ENCODE peak calls at places on chromosomes 3 and 15, in five cellular contexts. O is GM12878, G is HCT116, C is sigmoid colon, N is breast epithelium. V is an unnamed sample.

GRCh38 chr3:17912011-17912760 is 169.8 kb upstream of the TBC1D5 start:
- DNase-seq in O (no peak), G (no peak), C (no peak), N (no peak), V (no peak)

GRCh38 chr3:147407495-147408179 is 1.3 kb upstream of the ZIC4 start:
- DNase-seq in O (no peak), G (no peak), C (no peak), N (no peak), V (no peak)

GRCh38 chr3:8499181-8499611 is 2.4 kb upstream of the LMCD1 start:
- DNase-seq in O (no peak), G (no peak), C (no peak), N (no peak), V (no peak)

GRCh38 chr3:69864141-69864540 is 124.9 kb downstream of the MITF start:
- DNase-seq in O (no peak), G (no peak), C (no peak), N (no peak), V (no peak)

GRCh38 chr15:42090781-42091180 is 3.6 kb downstream of the PLA2G4D start:
- DNase-seq in O (no peak), G (no peak), C (no peak), N (no peak), V (no peak)

GRCh38 chr15:41423979-41424659 is 7.2 kb downstream of the RTF1 start:
- DNase-seq in O (peak; percentile 44), G (no peak), C (no peak), N (no peak), V (no peak)

GRCh38 chr3:105829879-105830622 is 38.8 kb downstream of the CBLB start:
- DNase-seq in O (no peak), G (no peak), C (no peak), N (no peak), V (no peak)

GRCh38 chr15:98904466-98905048 is 103.0 kb downstream of the PGPEP1L start:
- DNase-seq in O (no peak), G (peak; percentile 18), C (peak; percentile 60), N (no peak), V (no peak)

GRCh38 chr15:39499701-39500100 is 81.2 kb upstream of the THBS1 start:
- DNase-seq in O (no peak), G (no peak), C (no peak), N (no peak), V (no peak)

GRCh38 chr3:196585044-196585757 is 16.7 kb downstream of the FBXO45 start:
- DNase-seq in O (no peak), G (no peak), C (no peak), N (no peak), V (no peak)

GRCh38 chr3:47006145-47006651 is 26.7 kb downstream of the NBEAL2 start:
- DNase-seq in O (no peak), G (no peak), C (no peak), N (peak; percentile 28), V (no peak)

GRCh38 chr15:78018445-78018844 is 59.1 kb downstream of the TBC1D2B start:
- DNase-seq in O (no peak), G (no peak), C (no peak), N (no peak), V (no peak)

GRCh38 chr3:185959609-185960517 is 22.0 kb upstream of the TRA2B start:
- DNase-seq in O (no peak), G (no peak), C (no peak), N (no peak), V (no peak)

GRCh38 chr15:50281427-50281826 is 15.9 kb upstream of the HDC start:
- DNase-seq in O (no peak), G (no peak), C (no peak), N (no peak), V (no peak)

GRCh38 chr15:30928076-30928475 is 24.4 kb downstream of the FAN1 start:
- DNase-seq in O (no peak), G (no peak), C (no peak), N (no peak), V (no peak)

GRCh38 chr15:60553163-60553562 is 74.2 kb upstream of the ICE2 start:
- DNase-seq in O (no peak), G (no peak), C (no peak), N (no peak), V (no peak)

GRCh38 chr15:79878078-79878705 is 18.6 kb downstream of the MTHFS start:
- DNase-seq in O (no peak), G (peak; percentile 28), C (no peak), N (no peak), V (no peak)

GRCh38 chr3:67648701-67649100 is 5.7 kb downstream of the SUCLG2 start:
- DNase-seq in O (no peak), G (no peak), C (no peak), N (no peak), V (no peak)

DNA sequence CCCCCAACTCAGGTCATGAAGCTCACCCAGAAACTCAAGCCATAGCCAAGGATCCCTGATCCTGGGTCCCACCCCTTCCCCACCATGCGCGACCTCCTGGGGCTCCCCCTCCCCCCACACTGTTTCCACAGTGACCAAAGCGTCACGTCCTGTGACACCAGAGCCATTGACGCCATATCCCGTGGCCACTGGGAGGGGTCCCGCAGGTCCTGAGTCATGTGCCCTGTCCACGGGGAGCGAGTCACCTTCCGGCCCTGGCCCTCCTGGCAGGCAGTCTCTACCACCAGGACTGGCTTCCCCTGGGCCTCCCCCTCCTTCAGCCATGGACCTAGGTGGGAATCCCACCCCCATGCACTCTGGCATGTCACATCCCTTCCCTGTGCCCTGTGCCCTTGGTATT is 15.6 kb downstream of the SEMA3F start:
- DNase-seq in O (no peak), G (no peak), C (no peak), N (no peak), V (no peak)
- TF ChIP-seq POLR2AphosphoS5 in O (no peak), G (no peak), C (peak; percentile 42), N (peak; percentile 69), V (no peak)

GRCh38 chr3:129607391-129608068 is 1.1 kb upstream of the PLXND1 start:
- DNase-seq in O (no peak), G (no peak), C (no peak), N (no peak), V (no peak)
- H3K4me1 ChIP-seq in O (no peaks in the 10 kb centered on the region), G (peaks cover 60% of the 10 kb centered on the region), C (peaks cover 41% of the 10 kb centered on the region), N (peaks cover 12% of the 10 kb centered on the region), V (peaks cover 50% of the 10 kb centered on the region)

GRCh38 chr3:194768586-194768985 is 82.9 kb downstream of the FAM43A start:
- DNase-seq in O (no peak), G (no peak), C (no peak), N (no peak), V (no peak)

GRCh38 chr3:194772241-194773000 is 86.7 kb downstream of the FAM43A start:
- DNase-seq in O (no peak), G (no peak), C (no peak), N (no peak), V (no peak)

GRCh38 chr3:194766845-194767244 is 81.2 kb downstream of the FAM43A start:
- DNase-seq in O (no peak), G (no peak), C (no peak), N (no peak), V (no peak)

GRCh38 chr3:194767430-194768207 is 81.9 kb downstream of the FAM43A start:
- DNase-seq in O (no peak), G (no peak), C (no peak), N (no peak), V (no peak)

DNA sequence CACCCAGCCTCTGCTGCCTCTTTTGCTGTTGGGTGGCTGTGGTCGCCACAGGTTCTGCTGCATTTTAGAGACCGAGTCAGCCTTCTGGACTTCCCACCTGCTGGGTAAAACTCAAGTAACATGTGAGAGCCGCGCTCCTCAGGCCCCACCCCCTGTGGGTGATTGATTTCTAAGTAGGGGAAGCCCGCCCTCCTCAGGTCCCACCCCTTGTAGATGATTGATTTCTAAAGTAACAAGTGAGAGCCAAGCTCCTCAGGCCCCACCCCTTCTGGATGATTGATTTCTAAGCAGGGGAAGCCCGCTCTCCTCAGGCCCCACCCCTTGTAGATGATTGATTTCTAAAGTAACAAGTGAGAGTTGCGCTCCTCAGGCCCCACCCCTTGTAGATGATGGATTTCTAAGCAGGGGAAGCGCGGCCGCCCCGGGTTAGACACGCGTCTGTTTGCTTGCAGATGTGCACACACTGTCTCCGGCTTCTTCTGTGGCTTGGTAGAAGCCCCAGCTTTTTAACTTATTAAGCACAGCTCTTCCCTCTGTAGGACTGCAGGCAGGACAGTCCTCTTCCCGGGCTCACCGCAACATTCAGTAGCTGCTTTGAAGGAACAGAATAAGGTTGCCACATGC is 83.4 kb downstream of the FAM43A start:
- DNase-seq in O (peak; percentile 86), G (peak; percentile 97), C (peak; percentile 98), N (peak; percentile 90), V (peak; percentile 94)
- TF ChIP-seq POLR2AphosphoS5 in O (no peak), G (peak; percentile 83), C (peak; percentile 39), N (no peak), V (peak; percentile 74)

GRCh38 chr15:33067456-33067855 is 127.1 kb downstream of the FMN1 start:
- DNase-seq in O (no peak), G (no peak), C (no peak), N (no peak), V (no peak)

GRCh38 chr15:33068007-33068441 is 126.5 kb downstream of the FMN1 start:
- DNase-seq in O (no peak), G (no peak), C (peak; percentile 74), N (peak; percentile 65), V (no peak)

GRCh38 chr15:33066584-33066983 is 127.9 kb downstream of the FMN1 start:
- DNase-seq in O (no peak), G (no peak), C (no peak), N (no peak), V (no peak)

GRCh38 chr15:33069161-33069560 is 125.4 kb downstream of the FMN1 start:
- DNase-seq in O (no peak), G (no peak), C (no peak), N (no peak), V (no peak)

DNA sequence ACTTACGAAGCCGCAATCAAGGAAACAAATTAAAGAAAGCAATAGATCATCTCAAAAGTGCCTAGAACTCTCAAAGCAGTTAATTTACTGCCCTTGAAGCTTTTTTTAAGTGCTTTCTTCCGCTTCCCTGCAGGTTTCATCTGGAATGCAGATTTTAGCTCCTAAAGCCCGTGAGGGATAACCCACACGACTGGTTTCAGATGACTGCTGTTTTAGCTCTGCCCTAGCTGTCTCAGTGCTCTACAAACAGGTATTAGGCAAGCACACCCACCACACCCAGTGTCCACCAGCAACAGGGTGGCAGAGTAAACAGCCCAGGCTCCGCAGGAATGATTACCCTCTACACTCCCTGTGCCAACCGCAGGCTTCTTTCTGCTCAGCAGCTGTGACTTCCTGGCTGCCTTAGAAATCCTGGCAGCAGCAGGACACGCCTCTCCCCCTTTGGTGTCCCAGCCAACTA is 126.0 kb downstream of the FMN1 start:
- DNase-seq in O (no peak), G (no peak), C (no peak), N (peak; percentile 76), V (no peak)
- H3K4me1 ChIP-seq in O (no peaks in the 10 kb centered on the region), G (peaks cover 18% of the 10 kb centered on the region), C (peaks cover 8% of the 10 kb centered on the region), N (peaks cover 4% of the 10 kb centered on the region), V (peaks cover 9% of the 10 kb centered on the region)

GRCh38 chr3:188180114-188180513 is 26.2 kb downstream of the LPP start:
- DNase-seq in O (no peak), G (no peak), C (no peak), N (no peak), V (no peak)

GRCh38 chr3:188178293-188178950 is 24.5 kb downstream of the LPP start:
- DNase-seq in O (no peak), G (no peak), C (no peak), N (no peak), V (no peak)

GRCh38 chr3:188177721-188178120 is 23.8 kb downstream of the LPP start:
- DNase-seq in O (no peak), G (no peak), C (no peak), N (no peak), V (no peak)

GRCh38 chr3:188176884-188177283 is 22.9 kb downstream of the LPP start:
- DNase-seq in O (no peak), G (no peak), C (no peak), N (no peak), V (no peak)

GRCh38 chr3:188179006-188179966 is 25.3 kb downstream of the LPP start:
- DNase-seq in O (no peak), G (no peak), C (peak; percentile 89), N (no peak), V (no peak)
- TF ChIP-seq POLR2AphosphoS5 in O (no peak), G (no peak), C (peak; percentile 60), N (no peak), V (no peak)